ENCODE peak calls at places on chromosomes 6 and 20, in five cellular contexts. I, D, Z, M and W are unnamed samples.

GRCh38 chr6:42756713-42757112 is 10.8 kb upstream of the TBCC start:
- DNase-seq in I (no peak), D (no peak), Z (no peak), M (no peak), W (no peak)

GRCh38 chr6:22642254-22642653 is 72.9 kb downstream of the HDGFL1 start:
- DNase-seq in I (no peak), D (no peak), Z (no peak), M (no peak), W (no peak)

GRCh38 chr20:51386586-51386985 is 155.9 kb downstream of the NFATC2 start:
- DNase-seq in I (no peak), D (no peak), Z (no peak), M (no peak), W (no peak)

GRCh38 chr6:10174761-10175160 is 240.1 kb downstream of the TFAP2A start:
- DNase-seq in I (no peak), D (no peak), Z (no peak), M (no peak), W (no peak)

GRCh38 chr20:33672426-33673114 is 1.7 kb downstream of the NECAB3 start:
- DNase-seq in I (no peak), D (no peak), Z (no peak), M (no peak), W (no peak)

GRCh38 chr6:126170875-126171489 is 168.9 kb upstream of the CENPW start:
- DNase-seq in I (no peak), D (no peak), Z (no peak), M (no peak), W (no peak)

GRCh38 chr6:154358019-154358545 is 1.5 kb upstream of the IPCEF1 start:
- DNase-seq in I (no peak), D (no peak), Z (no peak), M (no peak), W (no peak)

GRCh38 chr6:28907394-28907793 is 16.4 kb downstream of the TRIM27 start:
- DNase-seq in I (no peak), D (no peak), Z (no peak), M (no peak), W (no peak)

GRCh38 chr6:35713426-35713825 is 23.4 kb upstream of the ARMC12 start:
- DNase-seq in I (no peak), D (no peak), Z (no peak), M (no peak), W (no peak)

GRCh38 chr6:90222724-90223198 is 73.9 kb downstream of the BACH2 start:
- DNase-seq in I (no peak), D (no peak), Z (no peak), M (no peak), W (no peak)

GRCh38 chr6:151514000-151514730 is 20.3 kb downstream of the CCDC170 start:
- DNase-seq in I (no peak), D (no peak), Z (no peak), M (no peak), W (no peak)

GRCh38 chr6:45803071-45803470 is 212.6 kb downstream of the CLIC5 start:
- DNase-seq in I (no peak), D (no peak), Z (no peak), M (no peak), W (no peak)

GRCh38 chr6:165584541-165584940 is 78.5 kb downstream of the PDE10A start:
- DNase-seq in I (no peak), D (no peak), Z (no peak), M (no peak), W (no peak)

GRCh38 chr20:51735728-51736600 is 32.2 kb downstream of the ATP9A start:
- DNase-seq in I (no peak), D (no peak), Z (no peak), M (no peak), W (no peak)

GRCh38 chr6:25223421-25224052 is 55.6 kb upstream of the CARMIL1 start:
- DNase-seq in I (peak; percentile 42), D (peak; percentile 65), Z (peak; percentile 45), M (peak; percentile 18), W (peak; percentile 13)

GRCh38 chr20:62305765-62306431 is 3.1 kb downstream of the ADRM1 start:
- DNase-seq in I (no peak), D (no peak), Z (no peak), M (no peak), W (no peak)

GRCh38 chr6:52020961-52021570 is 66.3 kb downstream of the PKHD1 start:
- DNase-seq in I (no peak), D (no peak), Z (no peak), M (no peak), W (no peak)

GRCh38 chr20:35735828-35736470 is 6.1 kb downstream of the RBM39 start:
- DNase-seq in I (no peak), D (no peak), Z (no peak), M (no peak), W (no peak)

GRCh38 chr6:137755284-137755683 is 111.8 kb upstream of the TNFAIP3 start:
- DNase-seq in I (no peak), D (no peak), Z (no peak), M (no peak), W (no peak)

GRCh38 chr20:61699184-61700066 is 366.3 kb downstream of the TAF4 start:
- DNase-seq in I (no peak), D (no peak), Z (no peak), M (no peak), W (no peak)

GRCh38 chr6:124613050-124613449 is 349.2 kb upstream of the RNF217 start:
- DNase-seq in I (no peak), D (no peak), Z (no peak), M (no peak), W (no peak)

GRCh38 chr6:11615214-11615602 is 77.7 kb downstream of the TMEM170B start:
- DNase-seq in I (no peak), D (no peak), Z (no peak), M (no peak), W (no peak)

GRCh38 chr6:2931970-2932748 is 29.1 kb upstream of the SERPINB9 start:
- DNase-seq in I (peak; percentile 74), D (peak; percentile 78), Z (peak; percentile 78), M (peak; percentile 76), W (peak; percentile 71)

GRCh38 chr6:11050735-11051134 is 6.6 kb upstream of the ELOVL2 start:
- DNase-seq in I (no peak), D (no peak), Z (no peak), M (no peak), W (no peak)

GRCh38 chr6:44957151-44957550 is 371.0 kb upstream of the RUNX2 start:
- DNase-seq in I (no peak), D (no peak), Z (no peak), M (no peak), W (no peak)

GRCh38 chr6:99801805-99802204 is 192.2 kb downstream of the MCHR2 start:
- DNase-seq in I (no peak), D (no peak), Z (no peak), M (no peak), W (no peak)

GRCh38 chr6:13307508-13307995 is 20.8 kb downstream of the TBC1D7 start:
- DNase-seq in I (no peak), D (no peak), Z (no peak), M (no peak), W (no peak)

GRCh38 chr20:41200446-41201202 is 63.3 kb downstream of the PLCG1 start:
- DNase-seq in I (no peak), D (no peak), Z (no peak), M (no peak), W (no peak)

GRCh38 chr20:62618622-62619529 is 23.4 kb upstream of the SLCO4A1 start:
- DNase-seq in I (no peak), D (no peak), Z (no peak), M (no peak), W (no peak)

GRCh38 chr6:34439442-34439841 is 13.6 kb upstream of the RPS10 start:
- DNase-seq in I (no peak), D (no peak), Z (no peak), M (no peak), W (no peak)

GRCh38 chr20:3080939-3081388 is 3.6 kb downstream of the AVP start:
- DNase-seq in I (no peak), D (no peak), Z (no peak), M (no peak), W (no peak)

GRCh38 chr6:166977626-166978550 is 21.3 kb upstream of the CEP43 start:
- DNase-seq in I (no peak), D (no peak), Z (no peak), M (no peak), W (no peak)